ENCODE peak calls at places on chromosomes 7 and 10, in four cellular contexts. P is uterus, S is stomach, U is ovary. G is an unnamed sample.

GRCh38 chr10:59793924-59794323 is 40.7 kb upstream of the MRLN start:
- DNase-seq in P (no peak), S (no peak), U (no peak), G (no peak)

GRCh38 chr10:106919798-106920382 is 244.6 kb downstream of the SORCS1 start:
- DNase-seq in P (no peak), S (no peak), U (no peak), G (no peak)

GRCh38 chr10:68083953-68084352 is 8.9 kb upstream of the HERC4 start:
- DNase-seq in P (no peak), S (no peak), U (no peak), G (no peak)

GRCh38 chr7:192035-192649 is at the start of gene FAM20C:
- DNase-seq in P (peak; percentile 84), S (peak; percentile 91), U (peak; percentile 88), G (peak; percentile 83)

GRCh38 chr7:13742719-13743640 is 246.5 kb downstream of the ETV1 start:
- DNase-seq in P (no peak), S (peak; percentile 30), U (no peak), G (no peak)

GRCh38 chr10:110214380-110214826 is 7.0 kb downstream of the MXI1 start:
- DNase-seq in P (no peak), S (no peak), U (no peak), G (no peak)

GRCh38 chr10:54773506-54773905 is 27.5 kb downstream of the PCDH15 start:
- DNase-seq in P (no peak), S (no peak), U (no peak), G (no peak)

GRCh38 chr7:111063166-111063565 is 27.8 kb upstream of the LRRN3 start:
- DNase-seq in P (no peak), S (no peak), U (no peak), G (no peak)

GRCh38 chr7:40057292-40057691 is 77.1 kb downstream of the MPLKIP start:
- DNase-seq in P (no peak), S (no peak), U (no peak), G (no peak)

GRCh38 chr7:18900236-18900635 is 217.2 kb downstream of the TWIST1 start:
- DNase-seq in P (no peak), S (no peak), U (no peak), G (no peak)

GRCh38 chr7:123216825-123217224 is 17.1 kb upstream of the SLC13A1 start:
- DNase-seq in P (no peak), S (no peak), U (no peak), G (no peak)

GRCh38 chr7:91940171-91940570 is 491 bp upstream of the AKAP9 start:
- DNase-seq in P (peak; percentile 20), S (no peak), U (peak; percentile 41), G (no peak)

GRCh38 chr7:130733866-130734524 is at the start of gene KLF14:
- DNase-seq in P (peak; percentile 20), S (no peak), U (peak; percentile 51), G (no peak)

GRCh38 chr7:26153246-26153822 is 1.3 kb downstream of the NFE2L3 start:
- DNase-seq in P (no peak), S (no peak), U (no peak), G (no peak)

GRCh38 chr10:34729619-34730018 is 85.5 kb downstream of the PARD3 start:
- DNase-seq in P (no peak), S (no peak), U (no peak), G (no peak)

GRCh38 chr10:34908472-34908871 is 93.4 kb upstream of the PARD3 start:
- DNase-seq in P (peak; percentile 30), S (no peak), U (no peak), G (no peak)

GRCh38 chr7:111090834-111091233 is at the start of gene LRRN3:
- DNase-seq in P (no peak), S (no peak), U (peak; percentile 11), G (peak; percentile 50)

GRCh38 chr10:42985436-42986316 is 91.2 kb upstream of the RET start:
- DNase-seq in P (no peak), S (peak; percentile 21), U (peak; percentile 3), G (no peak)

GRCh38 chr10:113538131-113538530 is 14.7 kb upstream of the HABP2 start:
- DNase-seq in P (no peak), S (no peak), U (no peak), G (no peak)

GRCh38 chr10:48450811-48451466 is 144.5 kb downstream of the MAPK8 start:
- DNase-seq in P (no peak), S (peak; percentile 22), U (no peak), G (no peak)

GRCh38 chr7:29953735-29954347 is 35.8 kb downstream of the SCRN1 start:
- DNase-seq in P (no peak), S (no peak), U (no peak), G (no peak)

GRCh38 chr7:46291601-46292150 is 370.6 kb upstream of the IGFBP3 start:
- DNase-seq in P (no peak), S (no peak), U (no peak), G (peak; percentile 44)

GRCh38 chr7:121027761-121028681 is 39.5 kb downstream of the CPED1 start:
- DNase-seq in P (no peak), S (no peak), U (no peak), G (no peak)

DNA sequence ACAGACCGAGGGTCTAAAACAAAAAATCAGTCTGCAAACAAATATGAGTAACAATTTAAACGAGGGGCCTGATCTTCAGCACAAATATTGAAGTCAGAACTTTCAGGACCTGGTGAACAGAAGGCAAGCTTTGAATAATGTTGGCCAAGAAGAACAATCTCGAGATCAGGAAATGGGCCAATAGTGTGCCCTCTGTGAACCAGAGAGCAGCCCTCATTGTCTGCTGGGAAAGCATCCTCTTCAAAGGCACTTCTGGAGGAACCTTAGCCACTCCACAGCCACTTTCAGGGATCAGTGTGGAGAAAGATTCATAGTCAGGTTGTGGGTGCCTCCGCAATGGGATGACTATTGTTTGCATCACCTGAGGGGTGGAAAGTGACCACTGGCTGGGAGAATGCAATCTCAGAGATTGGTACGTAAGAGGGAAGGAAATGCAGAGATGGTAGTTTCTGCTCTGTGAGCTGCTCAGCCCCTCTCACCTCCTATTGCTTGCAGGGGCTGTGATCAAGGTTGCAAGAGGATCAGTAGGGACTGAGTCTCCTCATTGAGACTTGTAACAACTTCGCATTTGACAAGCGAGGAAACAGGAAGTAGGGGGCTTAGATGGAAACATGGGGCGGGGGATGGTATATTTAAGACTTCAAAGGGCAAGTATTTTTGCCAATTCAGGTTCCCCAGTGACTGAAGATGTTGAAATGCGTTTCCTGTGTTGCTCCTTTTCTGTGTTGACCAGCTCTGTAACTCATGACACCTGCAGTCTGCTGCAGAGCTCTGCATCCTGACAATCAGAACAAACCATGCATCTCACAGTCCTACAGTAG is 28.4 kb upstream of the IFRD1 start:
- DNase-seq in P (no peak), S (no peak), U (no peak), G (no peak)
- H3K27ac ChIP-seq in P (no peak overlapping the region), S (peak overlapping the region; percentile 67), U (peak overlapping the region; percentile 34), G (peak overlapping the region; percentile 72)

GRCh38 chr10:79404231-79404609 is 41.2 kb downstream of the ZCCHC24 start:
- DNase-seq in P (peak; percentile 88), S (peak; percentile 57), U (peak; percentile 75), G (peak; percentile 69)
- H3K27ac ChIP-seq in P (no peak overlapping the region), S (no peak overlapping the region), U (peak overlapping the region; percentile 80), G (peak overlapping the region; percentile 80)

GRCh38 chr7:134690016-134690415 is 43.4 kb downstream of the BPGM start:
- DNase-seq in P (no peak), S (no peak), U (no peak), G (no peak)
- H3K27ac ChIP-seq in P (peak overlapping the region; percentile 89), S (peak overlapping the region; percentile 84), U (peak overlapping the region; percentile 72), G (peak overlapping the region; percentile 9)

GRCh38 chr10:28587970-28588290 is 55.0 kb downstream of the WAC start:
- DNase-seq in P (no peak), S (peak; percentile 25), U (no peak), G (no peak)
- H3K27ac ChIP-seq in P (peak overlapping the region; percentile 63), S (peak overlapping the region; percentile 43), U (no peak overlapping the region), G (peak overlapping the region; percentile 60)

GRCh38 chr7:116512524-116513188 is 12.2 kb upstream of the CAV1 start:
- DNase-seq in P (no peak), S (no peak), U (no peak), G (no peak)
- H3K27ac ChIP-seq in P (peak overlapping the region; percentile 75), S (peak overlapping the region; percentile 69), U (peak overlapping the region; percentile 65), G (peak overlapping the region; percentile 69)

GRCh38 chr10:32415361-32415760 is 30.6 kb upstream of the CCDC7 start:
- DNase-seq in P (no peak), S (no peak), U (no peak), G (no peak)
- H3K27ac ChIP-seq in P (no peak overlapping the region), S (peak overlapping the region; percentile 43), U (no peak overlapping the region), G (no peak overlapping the region)

GRCh38 chr10:45564303-45564959 is 108.1 kb downstream of the ZFAND4 start:
- DNase-seq in P (no peak), S (no peak), U (no peak), G (no peak)

GRCh38 chr10:45558406-45558805 is 114.2 kb downstream of the ZFAND4 start:
- DNase-seq in P (no peak), S (no peak), U (no peak), G (no peak)

GRCh38 chr10:45560262-45560661 is 112.3 kb downstream of the ZFAND4 start:
- DNase-seq in P (no peak), S (no peak), U (no peak), G (no peak)

GRCh38 chr10:45566415-45566814 is 106.2 kb downstream of the ZFAND4 start:
- DNase-seq in P (no peak), S (no peak), U (no peak), G (no peak)

DNA sequence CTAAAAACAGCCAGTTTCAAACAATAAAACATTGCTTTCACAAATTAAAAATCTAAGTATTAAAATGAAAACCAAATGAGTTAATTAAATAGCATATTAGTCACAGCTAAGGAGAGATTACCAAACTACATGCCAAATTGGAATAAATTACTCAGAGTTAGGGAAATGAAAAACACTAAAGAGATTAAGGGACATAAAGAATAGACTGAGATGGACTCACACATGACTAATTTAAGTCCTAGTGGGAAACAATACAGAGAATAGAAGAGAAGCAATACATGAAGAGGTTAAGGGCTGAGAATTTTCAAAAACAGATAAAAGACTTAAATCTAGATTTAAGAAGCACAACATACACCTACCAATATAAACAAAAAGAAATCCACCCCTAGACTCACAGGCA is 110.6 kb downstream of the ZFAND4 start:
- DNase-seq in P (no peak), S (no peak), U (no peak), G (no peak)
- H3K27ac ChIP-seq in P (no peak overlapping the region), S (no peak overlapping the region), U (no peak overlapping the region), G (no peak overlapping the region)

DNA sequence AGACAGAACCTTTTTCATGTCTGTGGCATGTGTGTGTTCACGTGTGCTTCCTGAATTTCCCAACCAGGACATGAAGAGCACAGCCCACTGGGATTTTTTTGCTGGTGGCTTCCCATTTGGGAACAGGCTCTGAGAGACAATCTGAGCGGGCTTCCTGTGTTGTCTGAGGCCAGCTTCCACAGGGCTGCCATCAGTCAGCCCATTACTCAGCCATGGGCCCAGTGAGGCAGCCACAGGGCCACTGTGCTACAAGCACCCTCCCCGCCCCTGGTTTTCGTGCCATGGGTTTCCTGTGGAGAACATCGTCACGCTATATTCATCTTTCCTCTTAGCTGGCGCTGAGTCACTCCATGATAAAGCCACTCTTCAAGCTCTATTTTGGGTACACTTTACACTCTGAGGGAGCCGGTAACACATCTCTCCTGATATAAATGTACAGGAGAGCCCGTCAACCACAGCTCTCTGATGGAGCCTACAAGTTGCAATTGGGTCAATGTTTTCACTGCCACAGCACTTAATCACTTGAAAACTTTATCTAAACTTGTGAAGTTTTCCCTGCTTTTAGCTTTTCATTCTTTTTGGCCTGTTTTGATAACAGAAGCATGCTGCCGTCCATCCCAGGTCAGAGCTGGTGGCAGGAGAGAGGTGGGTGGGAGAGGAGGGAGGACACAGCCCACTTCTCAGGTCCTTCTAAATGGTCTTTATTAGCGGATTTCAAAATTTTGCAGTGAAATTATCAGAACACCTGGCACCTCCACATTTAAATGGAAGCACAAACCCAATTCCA is 96.9 kb downstream of the HIPK2 start:
- DNase-seq in P (no peak), S (peak; percentile 75), U (no peak), G (peak; percentile 64)
- H3K27ac ChIP-seq in P (peak overlapping the region; percentile 70), S (peak overlapping the region; percentile 75), U (peak overlapping the region; percentile 4), G (peak overlapping the region; percentile 82)